ENCODE peak calls at places on chromosomes 2 and 18, in ten cellular contexts. G, K, I, F, J, Y, X, T, H and E are unnamed samples.

GRCh38 chr2:240369725-240370585 is 65.5 kb upstream of the GPC1 start:
- DNase-seq in J (peak; percentile 89), Y (peak; percentile 77), I (peak; percentile 39), X (peak; percentile 33), T (peak; percentile 63), G (peak; percentile 97), H (peak; percentile 92), K (peak; percentile 90), F (no peak), E (peak; percentile 86)

GRCh38 chr2:168434164-168434563 is 21.9 kb upstream of the CERS6 start:
- DNase-seq in J (no peak), Y (no peak), G (no peak), K (no peak), F (peak; percentile 54), H (no peak), X (peak; percentile 56), I (peak; percentile 11), T (peak; percentile 55), E (no peak)

GRCh38 chr18:63106727-63107126 is 212.8 kb downstream of the BCL2 start:
- DNase-seq in G (no peak), Y (no peak), X (no peak), T (no peak), I (no peak), K (no peak), F (no peak), J (no peak), H (no peak), E (no peak)

GRCh38 chr2:231000211-231000904 is 4.4 kb downstream of the SPATA3 start:
- DNase-seq in H (no peak), F (no peak), Y (no peak), I (no peak), T (peak; percentile 47), J (no peak), X (peak; percentile 57), G (no peak), K (no peak), E (peak; percentile 57)

GRCh38 chr2:229708335-229708734 is 6.0 kb downstream of the DNER start:
- DNase-seq in X (no peak), J (no peak), Y (no peak), I (no peak), F (no peak), G (no peak), T (no peak), H (peak; percentile 53), K (no peak), E (no peak)

GRCh38 chr2:85413592-85414421 is 3.6 kb upstream of the CAPG start:
- DNase-seq in G (peak; percentile 59), Y (no peak), X (peak; percentile 76), H (no peak), K (no peak), J (no peak), I (peak; percentile 57), T (peak; percentile 72), F (peak; percentile 68), E (no peak)

GRCh38 chr2:239661334-239662312 is 260.8 kb upstream of the HDAC4 start:
- DNase-seq in J (no peak), I (no peak), T (no peak), K (no peak), G (no peak), H (no peak), F (no peak), Y (no peak), X (no peak), E (no peak)

GRCh38 chr2:8634466-8635172 is 47.2 kb upstream of the ID2 start:
- DNase-seq in T (no peak), Y (no peak), G (no peak), X (no peak), F (peak; percentile 47), H (no peak), K (no peak), I (no peak), J (no peak), E (no peak)

GRCh38 chr2:159126653-159127052 is 158.2 kb downstream of the TANC1 start:
- DNase-seq in T (no peak), H (no peak), F (no peak), Y (peak; percentile 25), J (no peak), X (no peak), G (peak; percentile 97), K (no peak), I (no peak), E (no peak)

GRCh38 chr18:24658302-24658701 is 197.9 kb downstream of the HRH4 start:
- DNase-seq in Y (no peak), J (no peak), K (no peak), X (no peak), F (no peak), I (no peak), G (no peak), T (no peak), H (no peak), E (no peak)

GRCh38 chr18:58544179-58544578 is 84.7 kb downstream of the ALPK2 start:
- DNase-seq in F (no peak), J (no peak), X (no peak), G (no peak), T (no peak), I (no peak), Y (no peak), K (no peak), H (no peak), E (no peak)

GRCh38 chr2:23661276-23662050 is 265.5 kb downstream of the ATAD2B start:
- DNase-seq in X (no peak), K (no peak), Y (no peak), J (no peak), H (no peak), T (no peak), I (no peak), G (no peak), F (no peak), E (no peak)

GRCh38 chr2:213119061-213119809 is 32.2 kb downstream of the IKZF2 start:
- DNase-seq in X (no peak), F (no peak), J (peak; percentile 24), H (no peak), I (no peak), K (no peak), G (peak; percentile 88), T (no peak), Y (no peak), E (no peak)

GRCh38 chr2:157857881-157858280 is 18.2 kb downstream of the ACVR1 start:
- DNase-seq in H (no peak), I (no peak), G (no peak), Y (no peak), K (no peak), J (no peak), T (no peak), X (no peak), F (no peak), E (no peak)

GRCh38 chr2:228681426-228681825 is 499.9 kb upstream of the SPHKAP start:
- DNase-seq in H (no peak), T (peak; percentile 11), K (no peak), J (no peak), Y (no peak), I (no peak), F (no peak), X (no peak), G (peak; percentile 49), E (no peak)

GRCh38 chr2:207423886-207424285 is 105.9 kb upstream of the CREB1 start:
- DNase-seq in I (no peak), J (peak; percentile 80), Y (no peak), X (no peak), T (no peak), H (no peak), G (peak; percentile 100), K (no peak), F (no peak), E (no peak)
- TF ChIP-seq CTCF in I (no peak), J (no peak), Y (no peak), X (no peak), T (no peak), H (no peak), G (no peak), K (no peak), F (no peak), E (no peak)

GRCh38 chr2:219510512-219511135 is 3.7 kb upstream of the ASIC4 start:
- DNase-seq in X (no peak), J (no peak), Y (no peak), F (no peak), K (peak; percentile 25), G (no peak), I (no peak), H (no peak), T (no peak), E (no peak)

GRCh38 chr2:219512524-219513216 is 1.6 kb upstream of the ASIC4 start:
- DNase-seq in H (no peak), Y (no peak), K (no peak), F (no peak), I (no peak), X (no peak), G (no peak), J (no peak), T (no peak), E (no peak)

GRCh38 chr2:219513787-219514186 is 495 bp upstream of the ASIC4 start:
- DNase-seq in H (no peak), K (no peak), X (no peak), Y (no peak), G (no peak), T (no peak), I (no peak), F (no peak), J (no peak), E (no peak)

GRCh38 chr2:219509780-219510511 is 4.3 kb upstream of the ASIC4 start:
- DNase-seq in J (no peak), T (peak; percentile 76), I (peak; percentile 33), F (no peak), K (peak; percentile 56), Y (no peak), G (peak; percentile 51), X (peak; percentile 57), H (peak; percentile 36), E (peak; percentile 81)

GRCh38 chr2:219511547-219512325 is 2.5 kb upstream of the ASIC4 start:
- DNase-seq in K (no peak), Y (no peak), I (no peak), J (no peak), F (no peak), T (no peak), G (no peak), X (no peak), H (no peak), E (no peak)
- H3K27me3 ChIP-seq in K (peaks cover 59% of the 10 kb centered on the region), Y (no peaks in the 10 kb centered on the region), I (peaks cover 9% of the 10 kb centered on the region), J (peaks cover 63% of the 10 kb centered on the region), F (no peaks in the 10 kb centered on the region), T (no peaks in the 10 kb centered on the region), G (peaks cover 57% of the 10 kb centered on the region), X (peaks cover 69% of the 10 kb centered on the region), H (peaks cover 31% of the 10 kb centered on the region), E (peaks cover 56% of the 10 kb centered on the region)

DNA sequence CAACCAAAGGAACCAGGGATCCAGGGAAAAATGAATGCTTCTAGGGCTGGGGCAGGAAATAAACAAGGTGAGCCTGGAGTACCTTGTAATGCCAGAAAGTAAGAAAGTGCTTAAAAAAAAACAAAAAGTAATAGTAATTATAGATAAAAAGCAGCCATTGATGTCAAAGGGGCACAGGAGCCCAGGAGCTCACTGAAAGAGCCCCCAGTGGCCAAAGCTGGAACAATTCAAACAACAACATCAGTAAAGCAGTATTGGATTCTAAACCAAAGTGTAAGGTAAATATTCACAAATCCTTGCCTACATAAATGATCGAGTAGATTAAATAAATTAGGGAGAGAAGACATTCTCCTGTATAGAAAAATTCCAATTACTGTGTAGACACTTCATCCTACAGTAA is 114.3 kb upstream of the ARL4C start:
- DNase-seq in X (no peak), K (no peak), G (no peak), H (no peak), J (no peak), I (no peak), Y (no peak), T (no peak), F (no peak), E (no peak)
- TF ChIP-seq CTCF in X (no peak), K (peak; percentile 29), G (peak; percentile 6), H (no peak), J (peak; percentile 32), I (no peak), Y (no peak), T (peak; percentile 10), F (no peak), E (no peak)

GRCh38 chr2:176151199-176152099 is at the start of gene HOXD4:
- DNase-seq in I (no peak), H (no peak), Y (no peak), T (no peak), G (peak; percentile 66), X (no peak), J (no peak), K (no peak), F (no peak), E (no peak)
- H3K27me3 ChIP-seq in I (peaks cover 4% of the 10 kb centered on the region), H (no peaks in the 10 kb centered on the region), Y (peaks cover 41% of the 10 kb centered on the region), T (no peaks in the 10 kb centered on the region), G (peaks cover 75% of the 10 kb centered on the region), X (peaks cover 37% of the 10 kb centered on the region), J (peaks cover 94% of the 10 kb centered on the region), K (peaks cover 98% of the 10 kb centered on the region), F (peaks cover 4% of the 10 kb centered on the region), E (peaks cover 17% of the 10 kb centered on the region)